ENCODE peak calls at places on chromosomes 4 and X, in eight cellular contexts. One of them, this sample, is unnamed.

GRCh38 chr4:77347341-77347740 is 190.3 kb downstream of the CCNG2 start:
- DNase-seq in IMR-90: no peak
- DNase-seq in omental fat pad: no peak
- DNase-seq in GM13976: no peak
- DNase-seq in nephron progenitor cell: no peak
- DNase-seq in endodermal cell: no peak
- DNase-seq in PC-3: no peak
- DNase-seq in WTC11: no peak
- DNase-seq in this sample: no peak

GRCh38 chr4:183444953-183445543 is 612 bp downstream of the CDKN2AIP start:
- DNase-seq in IMR-90: no peak
- DNase-seq in omental fat pad: no peak
- DNase-seq in GM13976: no peak
- DNase-seq in nephron progenitor cell: no peak
- DNase-seq in endodermal cell: no peak
- DNase-seq in PC-3: peak
- DNase-seq in WTC11: peak
- DNase-seq in this sample: peak

GRCh38 chrX:6644411-6644810 is 109.5 kb upstream of the VCX3A start:
- DNase-seq in IMR-90: no peak
- DNase-seq in omental fat pad: no peak
- DNase-seq in GM13976: no peak
- DNase-seq in nephron progenitor cell: peak
- DNase-seq in endodermal cell: peak
- DNase-seq in PC-3: peak
- DNase-seq in WTC11: no peak
- DNase-seq in this sample: no peak

GRCh38 chr4:89110541-89110985 is 770 bp upstream of the TIGD2 start:
- DNase-seq in IMR-90: no peak
- DNase-seq in omental fat pad: no peak
- DNase-seq in GM13976: no peak
- DNase-seq in nephron progenitor cell: no peak
- DNase-seq in endodermal cell: peak
- DNase-seq in PC-3: peak
- DNase-seq in WTC11: peak
- DNase-seq in this sample: no peak

GRCh38 chr4:113874480-113874879 is 105.0 kb downstream of the ARSJ start:
- DNase-seq in IMR-90: no peak
- DNase-seq in omental fat pad: no peak
- DNase-seq in GM13976: no peak
- DNase-seq in nephron progenitor cell: no peak
- DNase-seq in endodermal cell: no peak
- DNase-seq in PC-3: no peak
- DNase-seq in WTC11: no peak
- DNase-seq in this sample: no peak

GRCh38 chr4:24894243-24894642 is 18.6 kb downstream of the CCDC149 start:
- DNase-seq in IMR-90: no peak
- DNase-seq in omental fat pad: no peak
- DNase-seq in GM13976: no peak
- DNase-seq in nephron progenitor cell: no peak
- DNase-seq in endodermal cell: no peak
- DNase-seq in PC-3: no peak
- DNase-seq in WTC11: no peak
- DNase-seq in this sample: no peak

GRCh38 chrX:51694254-51694653 is 11.6 kb upstream of the CENPVL2 start:
- DNase-seq in IMR-90: no peak
- DNase-seq in omental fat pad: no peak
- DNase-seq in GM13976: no peak
- DNase-seq in nephron progenitor cell: no peak
- DNase-seq in endodermal cell: peak
- DNase-seq in PC-3: no peak
- DNase-seq in WTC11: no peak
- DNase-seq in this sample: no peak

GRCh38 chr4:156811963-156812362 is 159.6 kb downstream of the PDGFC start:
- DNase-seq in IMR-90: peak
- DNase-seq in omental fat pad: no peak
- DNase-seq in GM13976: no peak
- DNase-seq in nephron progenitor cell: no peak
- DNase-seq in endodermal cell: no peak
- DNase-seq in PC-3: no peak
- DNase-seq in WTC11: no peak
- DNase-seq in this sample: no peak

GRCh38 chr4:91089194-91089593 is 962.0 kb downstream of the CCSER1 start:
- DNase-seq in IMR-90: no peak
- DNase-seq in omental fat pad: no peak
- DNase-seq in GM13976: no peak
- DNase-seq in nephron progenitor cell: no peak
- DNase-seq in endodermal cell: no peak
- DNase-seq in PC-3: no peak
- DNase-seq in WTC11: no peak
- DNase-seq in this sample: no peak

GRCh38 chrX:17613979-17614572 is 123.2 kb upstream of the SCML1 start:
- DNase-seq in IMR-90: peak
- DNase-seq in omental fat pad: no peak
- DNase-seq in GM13976: no peak
- DNase-seq in nephron progenitor cell: no peak
- DNase-seq in endodermal cell: no peak
- DNase-seq in PC-3: peak
- DNase-seq in WTC11: no peak
- DNase-seq in this sample: no peak

GRCh38 chr4:161762796-161763195 is 401.0 kb downstream of the FSTL5 start:
- DNase-seq in IMR-90: peak
- DNase-seq in omental fat pad: no peak
- DNase-seq in GM13976: no peak
- DNase-seq in nephron progenitor cell: no peak
- DNase-seq in endodermal cell: no peak
- DNase-seq in PC-3: peak
- DNase-seq in WTC11: no peak
- DNase-seq in this sample: no peak

GRCh38 chr4:182188622-182189021 is 54.6 kb upstream of the TENM3 start:
- DNase-seq in IMR-90: peak
- DNase-seq in omental fat pad: no peak
- DNase-seq in GM13976: no peak
- DNase-seq in nephron progenitor cell: no peak
- DNase-seq in endodermal cell: no peak
- DNase-seq in PC-3: no peak
- DNase-seq in WTC11: no peak
- DNase-seq in this sample: no peak

GRCh38 chr4:130077275-130077674 is 981.3 kb downstream of the C4orf33 start:
- DNase-seq in IMR-90: no peak
- DNase-seq in omental fat pad: no peak
- DNase-seq in GM13976: no peak
- DNase-seq in nephron progenitor cell: no peak
- DNase-seq in endodermal cell: no peak
- DNase-seq in PC-3: peak
- DNase-seq in WTC11: no peak
- DNase-seq in this sample: no peak

GRCh38 chrX:101359966-101360365 is 11.4 kb upstream of the TIMM8A start:
- DNase-seq in IMR-90: peak
- DNase-seq in omental fat pad: no peak
- DNase-seq in GM13976: no peak
- DNase-seq in nephron progenitor cell: no peak
- DNase-seq in endodermal cell: no peak
- DNase-seq in PC-3: no peak
- DNase-seq in WTC11: no peak
- DNase-seq in this sample: no peak

GRCh38 chr4:37951465-37952352 is 8.5 kb upstream of the PTTG2 start:
- DNase-seq in IMR-90: no peak
- DNase-seq in omental fat pad: no peak
- DNase-seq in GM13976: no peak
- DNase-seq in nephron progenitor cell: no peak
- DNase-seq in endodermal cell: no peak
- DNase-seq in PC-3: peak
- DNase-seq in WTC11: no peak
- DNase-seq in this sample: no peak

GRCh38 chrX:47093248-47093647 is 15.0 kb downstream of the RGN start:
- DNase-seq in IMR-90: peak
- DNase-seq in omental fat pad: no peak
- DNase-seq in GM13976: peak
- DNase-seq in nephron progenitor cell: no peak
- DNase-seq in endodermal cell: no peak
- DNase-seq in PC-3: peak
- DNase-seq in WTC11: no peak
- DNase-seq in this sample: no peak

GRCh38 chr4:2186865-2187172 is 55.1 kb downstream of the HAUS3 start:
- DNase-seq in IMR-90: no peak
- DNase-seq in omental fat pad: no peak
- DNase-seq in GM13976: no peak
- DNase-seq in nephron progenitor cell: no peak
- DNase-seq in endodermal cell: no peak
- DNase-seq in PC-3: no peak
- DNase-seq in WTC11: no peak
- DNase-seq in this sample: no peak

GRCh38 chr4:2182981-2183380 is 58.9 kb downstream of the HAUS3 start:
- DNase-seq in IMR-90: peak
- DNase-seq in omental fat pad: no peak
- DNase-seq in GM13976: no peak
- DNase-seq in nephron progenitor cell: no peak
- DNase-seq in endodermal cell: no peak
- DNase-seq in PC-3: no peak
- DNase-seq in WTC11: no peak
- DNase-seq in this sample: no peak

GRCh38 chr4:2183394-2183793 is 58.5 kb downstream of the HAUS3 start:
- DNase-seq in IMR-90: no peak
- DNase-seq in omental fat pad: no peak
- DNase-seq in GM13976: no peak
- DNase-seq in nephron progenitor cell: no peak
- DNase-seq in endodermal cell: no peak
- DNase-seq in PC-3: no peak
- DNase-seq in WTC11: no peak
- DNase-seq in this sample: no peak

GRCh38 chr4:2180410-2180809 is 61.5 kb downstream of the HAUS3 start:
- DNase-seq in IMR-90: no peak
- DNase-seq in omental fat pad: no peak
- DNase-seq in GM13976: no peak
- DNase-seq in nephron progenitor cell: no peak
- DNase-seq in endodermal cell: no peak
- DNase-seq in PC-3: no peak
- DNase-seq in WTC11: no peak
- DNase-seq in this sample: no peak

GRCh38 chr4:2186133-2186864 is 55.6 kb downstream of the HAUS3 start:
- DNase-seq in IMR-90: peak
- DNase-seq in omental fat pad: no peak
- DNase-seq in GM13976: no peak
- DNase-seq in nephron progenitor cell: peak
- DNase-seq in endodermal cell: peak
- DNase-seq in PC-3: peak
- DNase-seq in WTC11: peak
- DNase-seq in this sample: no peak
- TF ChIP-seq CTCF in IMR-90: peak
- TF ChIP-seq CTCF in omental fat pad: no peak
- TF ChIP-seq CTCF in GM13976: no peak
- TF ChIP-seq CTCF in nephron progenitor cell: peak
- TF ChIP-seq CTCF in endodermal cell: peak
- TF ChIP-seq CTCF in PC-3: peak
- TF ChIP-seq CTCF in WTC11: peak
- TF ChIP-seq CTCF in this sample: peak

DNA sequence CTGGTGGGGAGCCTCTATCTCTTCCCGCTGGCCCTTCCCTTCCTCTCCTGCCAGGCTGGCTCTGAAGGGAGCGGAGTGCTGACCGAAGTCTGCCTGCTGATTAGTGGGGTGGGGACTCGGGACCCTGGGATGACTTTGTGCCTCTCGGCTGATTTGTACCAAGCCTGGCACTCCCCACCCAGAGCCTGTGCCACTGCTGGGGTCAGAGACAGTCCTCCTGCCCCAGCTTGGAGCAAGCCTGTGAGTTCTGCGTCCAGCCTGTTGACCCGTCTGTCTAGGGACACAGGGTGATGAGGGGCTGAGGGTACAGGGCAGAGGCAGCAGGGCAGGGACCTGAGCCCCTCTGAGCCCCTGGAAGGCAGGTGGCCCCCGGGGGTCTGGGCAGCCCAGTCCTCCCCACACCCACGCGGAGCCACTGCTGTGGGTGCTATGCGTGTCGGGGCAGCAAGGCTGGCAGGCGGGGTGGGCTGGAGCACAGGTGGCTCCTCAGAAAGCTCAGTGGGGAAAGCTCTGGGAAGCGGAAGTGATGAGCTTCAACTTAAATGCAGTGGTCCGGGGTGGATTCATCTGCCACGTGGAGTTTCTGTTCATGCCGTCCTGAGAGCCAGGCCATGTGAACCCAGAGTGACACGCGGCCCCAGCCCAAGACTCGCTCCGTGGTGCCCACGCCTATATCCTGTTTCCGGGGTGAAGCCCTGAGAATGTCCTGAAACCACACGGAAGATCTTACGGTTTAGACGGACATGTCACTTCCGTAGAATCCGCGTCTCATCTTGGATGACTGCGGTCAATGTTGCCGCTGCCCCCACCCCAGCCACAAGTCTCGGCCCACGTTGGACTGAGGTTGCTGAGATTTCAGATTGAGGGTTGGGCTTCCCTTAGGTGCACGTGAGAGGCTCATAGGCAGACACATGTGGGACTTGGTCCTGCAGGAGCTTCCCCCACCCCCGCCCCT is 21.1 kb upstream of the UVSSA start:
- DNase-seq in IMR-90: no peak
- DNase-seq in omental fat pad: no peak
- DNase-seq in GM13976: no peak
- DNase-seq in nephron progenitor cell: no peak
- DNase-seq in endodermal cell: no peak
- DNase-seq in PC-3: no peak
- DNase-seq in WTC11: no peak
- DNase-seq in this sample: no peak
- TF ChIP-seq CTCF in IMR-90: no peak
- TF ChIP-seq CTCF in omental fat pad: no peak
- TF ChIP-seq CTCF in GM13976: no peak
- TF ChIP-seq CTCF in nephron progenitor cell: no peak
- TF ChIP-seq CTCF in endodermal cell: no peak
- TF ChIP-seq CTCF in PC-3: no peak
- TF ChIP-seq CTCF in WTC11: no peak
- TF ChIP-seq CTCF in this sample: no peak

DNA sequence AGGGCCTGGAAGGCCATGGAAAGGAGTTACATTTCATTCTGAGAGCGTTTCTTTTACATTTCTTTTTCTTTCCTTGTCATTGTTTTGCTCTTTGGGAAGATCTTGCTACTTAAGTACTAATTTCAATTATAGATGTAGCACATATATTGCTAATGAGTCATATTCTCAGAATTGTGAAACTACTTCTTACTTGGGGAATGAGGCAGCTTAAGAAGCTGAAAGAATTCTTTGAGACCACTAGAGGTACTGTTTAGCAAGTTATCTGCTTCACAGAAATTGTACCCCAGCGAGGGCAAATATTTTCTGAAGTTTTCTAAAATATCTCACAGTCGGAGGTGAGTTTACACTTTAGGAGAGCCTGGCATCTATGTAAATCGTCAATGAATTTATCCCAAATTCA is 100.6 kb downstream of the AFF2 start:
- DNase-seq in IMR-90: no peak
- DNase-seq in omental fat pad: no peak
- DNase-seq in GM13976: no peak
- DNase-seq in nephron progenitor cell: no peak
- DNase-seq in endodermal cell: no peak
- DNase-seq in PC-3: no peak
- DNase-seq in WTC11: no peak
- DNase-seq in this sample: no peak
- TF ChIP-seq CTCF in IMR-90: no peak
- TF ChIP-seq CTCF in omental fat pad: no peak
- TF ChIP-seq CTCF in GM13976: no peak
- TF ChIP-seq CTCF in nephron progenitor cell: no peak
- TF ChIP-seq CTCF in endodermal cell: peak
- TF ChIP-seq CTCF in PC-3: no peak
- TF ChIP-seq CTCF in WTC11: no peak
- TF ChIP-seq CTCF in this sample: no peak

GRCh38 chr4:44869985-44870384 is 143.6 kb upstream of the GNPDA2 start:
- DNase-seq in IMR-90: no peak
- DNase-seq in omental fat pad: no peak
- DNase-seq in GM13976: no peak
- DNase-seq in nephron progenitor cell: no peak
- DNase-seq in endodermal cell: no peak
- DNase-seq in PC-3: no peak
- DNase-seq in WTC11: no peak
- DNase-seq in this sample: no peak

GRCh38 chr4:44869222-44869882 is 143.0 kb upstream of the GNPDA2 start:
- DNase-seq in IMR-90: no peak
- DNase-seq in omental fat pad: no peak
- DNase-seq in GM13976: no peak
- DNase-seq in nephron progenitor cell: no peak
- DNase-seq in endodermal cell: no peak
- DNase-seq in PC-3: peak
- DNase-seq in WTC11: no peak
- DNase-seq in this sample: no peak
- TF ChIP-seq CTCF in IMR-90: no peak
- TF ChIP-seq CTCF in omental fat pad: no peak
- TF ChIP-seq CTCF in GM13976: no peak
- TF ChIP-seq CTCF in nephron progenitor cell: no peak
- TF ChIP-seq CTCF in endodermal cell: peak
- TF ChIP-seq CTCF in PC-3: peak
- TF ChIP-seq CTCF in WTC11: no peak
- TF ChIP-seq CTCF in this sample: peak